ENCODE peak calls at places on chromosomes 16 and 17, in eight cellular contexts. D is CD8-positive, alpha-beta memory T cell; T is dorsolateral prefrontal cortex; N is PC-9; K is left ventricle myocardium inferior; S is AG10803; U is PC-3; M is naive thymus-derived CD4-positive, alpha-beta T cell. H is an unnamed sample.

GRCh38 chr16:1169285-1170075 is 16.6 kb downstream of the CACNA1H start:
- DNase-seq in D (no peak), T (no peak), N (no peak), K (no peak), S (no peak), U (no peak), M (no peak), H (no peak)

GRCh38 chr16:10122546-10122945 is 59.7 kb downstream of the GRIN2A start:
- DNase-seq in D (no peak), T (no peak), N (no peak), K (no peak), S (no peak), U (peak), M (no peak), H (peak)

GRCh38 chr16:50067290-50067853 is 1.6 kb downstream of the HEATR3 start:
- DNase-seq in D (peak), T (peak), N (no peak), K (no peak), S (peak), U (peak), M (no peak), H (peak)

GRCh38 chr17:77810536-77810935 is 148.0 kb upstream of the TNRC6C start:
- DNase-seq in D (no peak), T (no peak), N (no peak), K (no peak), S (peak), U (peak), M (no peak), H (no peak)

GRCh38 chr17:18371455-18371854 is 6.1 kb upstream of the EVPLL start:
- DNase-seq in D (no peak), T (no peak), N (no peak), K (no peak), S (no peak), U (no peak), M (no peak), H (no peak)

GRCh38 chr17:15490634-15491261 is 23.3 kb upstream of the CDRT4 start:
- DNase-seq in D (no peak), T (peak), N (no peak), K (peak), S (peak), U (peak), M (peak), H (peak)

GRCh38 chr17:7551396-7551795 is 2.5 kb downstream of the TNFSF12 start:
- DNase-seq in D (no peak), T (no peak), N (no peak), K (no peak), S (no peak), U (no peak), M (no peak), H (no peak)

GRCh38 chr16:25060920-25061319 is 45.8 kb upstream of the ARHGAP17 start:
- DNase-seq in D (peak), T (no peak), N (no peak), K (no peak), S (no peak), U (no peak), M (no peak), H (peak)

GRCh38 chr16:29645699-29646187 is 17.3 kb upstream of the SPN start:
- DNase-seq in D (no peak), T (no peak), N (no peak), K (no peak), S (no peak), U (no peak), M (no peak), H (peak)

GRCh38 chr16:19179890-19180490 is 11.9 kb downstream of the SYT17 start:
- DNase-seq in D (no peak), T (no peak), N (peak), K (peak), S (peak), U (peak), M (peak), H (peak)

GRCh38 chr16:85557083-85557975 is 55.8 kb upstream of the GSE1 start:
- DNase-seq in D (peak), T (no peak), N (no peak), K (no peak), S (no peak), U (peak), M (peak), H (no peak)

GRCh38 chr17:11430766-11431165 is 167.5 kb upstream of the DNAH9 start:
- DNase-seq in D (no peak), T (no peak), N (no peak), K (no peak), S (no peak), U (no peak), M (no peak), H (no peak)

GRCh38 chr16:89924298-89924924 is 1.3 kb downstream of the TUBB3 start:
- DNase-seq in D (peak), T (peak), N (no peak), K (no peak), S (peak), U (no peak), M (peak), H (peak)

GRCh38 chr17:2067559-2067958 is 12.7 kb downstream of the HIC1 start:
- DNase-seq in D (no peak), T (no peak), N (no peak), K (no peak), S (peak), U (no peak), M (no peak), H (peak)
- H3K4me3 ChIP-seq in D (no peak), T (no peak), N (no peak), K (no peak), S (no peak), U (no peak), M (no peak), H (peak)

GRCh38 chr17:1743094-1743452 is 402 bp downstream of the SERPINF2 start:
- DNase-seq in D (no peak), T (no peak), N (no peak), K (no peak), S (no peak), U (no peak), M (no peak), H (no peak)

GRCh38 chr17:1744551-1745512 is 2.2 kb downstream of the SERPINF2 start:
- DNase-seq in D (no peak), T (no peak), N (no peak), K (no peak), S (no peak), U (no peak), M (no peak), H (no peak)

GRCh38 chr17:1746975-1747543 is 4.4 kb downstream of the SERPINF2 start:
- DNase-seq in D (no peak), T (peak), N (no peak), K (no peak), S (no peak), U (no peak), M (no peak), H (no peak)

GRCh38 chr17:1742371-1743093 is at the start of gene SERPINF2:
- DNase-seq in D (no peak), T (no peak), N (no peak), K (no peak), S (no peak), U (no peak), M (no peak), H (no peak)

DNA sequence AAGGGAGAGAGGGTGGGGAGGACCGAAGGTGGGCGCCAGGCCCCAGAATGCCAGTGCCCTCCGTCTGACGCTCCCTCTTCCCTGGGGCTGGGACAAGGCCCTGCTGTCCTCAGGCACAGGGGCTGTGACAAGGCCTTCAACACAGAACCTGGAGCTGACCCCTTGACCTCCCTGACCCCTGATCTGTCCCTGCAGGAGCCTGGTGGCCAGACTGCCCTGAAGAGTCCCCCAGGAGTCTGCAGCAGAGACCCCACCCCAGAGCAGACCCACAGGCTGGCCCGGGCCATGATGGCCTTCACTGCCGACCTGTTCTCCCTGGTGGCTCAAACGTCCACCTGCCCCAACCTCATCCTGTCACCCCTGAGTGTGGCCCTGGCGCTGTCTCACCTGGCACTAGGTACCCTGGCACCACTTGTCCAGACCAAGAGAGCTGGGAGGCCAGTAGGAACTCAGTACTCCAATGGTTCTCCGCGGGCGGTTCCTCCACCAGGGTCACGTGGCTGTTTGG is 2.9 kb downstream of the SERPINF2 start:
- DNase-seq in D (no peak), T (no peak), N (no peak), K (no peak), S (no peak), U (no peak), M (no peak), H (no peak)
- H3K4me3 ChIP-seq in D (no peak), T (no peak), N (no peak), K (no peak), S (no peak), U (no peak), M (no peak), H (no peak)

GRCh38 chr16:3073448-3073847 is 8.0 kb downstream of the IL32 start:
- DNase-seq in D (no peak), T (no peak), N (no peak), K (no peak), S (no peak), U (no peak), M (no peak), H (no peak)

GRCh38 chr16:3074860-3075545 is 9.6 kb downstream of the IL32 start:
- DNase-seq in D (peak), T (no peak), N (no peak), K (no peak), S (no peak), U (no peak), M (peak), H (peak)

GRCh38 chr16:3068486-3068885 is 3.0 kb downstream of the IL32 start:
- DNase-seq in D (no peak), T (no peak), N (no peak), K (no peak), S (no peak), U (no peak), M (no peak), H (no peak)

GRCh38 chr16:3070608-3071111 is 5.2 kb downstream of the IL32 start:
- DNase-seq in D (no peak), T (no peak), N (no peak), K (no peak), S (no peak), U (no peak), M (no peak), H (no peak)

DNA sequence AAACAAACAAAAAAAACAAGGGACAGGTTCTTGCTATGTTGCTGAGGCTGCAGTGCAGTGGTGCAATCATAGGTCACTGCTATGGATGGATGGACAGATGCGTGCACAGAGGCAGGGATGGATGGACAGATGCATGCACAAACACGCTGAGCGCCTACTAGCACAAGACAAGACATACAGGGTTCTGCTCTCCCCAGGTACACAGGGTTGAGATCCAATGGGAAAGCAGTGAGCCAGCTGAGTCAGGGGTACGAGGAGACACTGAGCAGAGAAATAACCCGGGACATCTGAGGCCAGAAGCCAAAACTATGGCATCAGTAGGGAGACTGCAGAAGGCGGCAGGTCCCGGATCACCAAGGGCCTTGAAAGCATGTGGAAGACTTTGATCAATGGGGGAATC is 6.2 kb downstream of the IL32 start:
- DNase-seq in D (no peak), T (no peak), N (no peak), K (no peak), S (no peak), U (no peak), M (no peak), H (no peak)
- H3K4me3 ChIP-seq in D (no peak), T (no peak), N (no peak), K (no peak), S (no peak), U (no peak), M (no peak), H (no peak)

GRCh38 chr17:49968380-49969133 is 433 bp upstream of the DLX4 start:
- DNase-seq in D (peak), T (no peak), N (peak), K (peak), S (peak), U (peak), M (peak), H (peak)
- H3K4me3 ChIP-seq in D (peak), T (no peak), N (peak), K (peak), S (peak), U (peak), M (peak), H (peak)

GRCh38 chr17:39626671-39627169 is at the start of gene PPP1R1B:
- DNase-seq in D (no peak), T (no peak), N (no peak), K (no peak), S (no peak), U (no peak), M (no peak), H (no peak)

GRCh38 chr17:39627170-39627716 is 491 bp downstream of the PPP1R1B start:
- DNase-seq in D (no peak), T (no peak), N (no peak), K (no peak), S (no peak), U (no peak), M (no peak), H (no peak)

GRCh38 chr17:39628655-39629493 is 2.1 kb downstream of the PPP1R1B start:
- DNase-seq in D (no peak), T (no peak), N (no peak), K (no peak), S (no peak), U (no peak), M (no peak), H (no peak)

GRCh38 chr17:39629494-39629880 is 2.7 kb downstream of the PPP1R1B start:
- DNase-seq in D (no peak), T (no peak), N (no peak), K (no peak), S (no peak), U (no peak), M (no peak), H (no peak)

DNA sequence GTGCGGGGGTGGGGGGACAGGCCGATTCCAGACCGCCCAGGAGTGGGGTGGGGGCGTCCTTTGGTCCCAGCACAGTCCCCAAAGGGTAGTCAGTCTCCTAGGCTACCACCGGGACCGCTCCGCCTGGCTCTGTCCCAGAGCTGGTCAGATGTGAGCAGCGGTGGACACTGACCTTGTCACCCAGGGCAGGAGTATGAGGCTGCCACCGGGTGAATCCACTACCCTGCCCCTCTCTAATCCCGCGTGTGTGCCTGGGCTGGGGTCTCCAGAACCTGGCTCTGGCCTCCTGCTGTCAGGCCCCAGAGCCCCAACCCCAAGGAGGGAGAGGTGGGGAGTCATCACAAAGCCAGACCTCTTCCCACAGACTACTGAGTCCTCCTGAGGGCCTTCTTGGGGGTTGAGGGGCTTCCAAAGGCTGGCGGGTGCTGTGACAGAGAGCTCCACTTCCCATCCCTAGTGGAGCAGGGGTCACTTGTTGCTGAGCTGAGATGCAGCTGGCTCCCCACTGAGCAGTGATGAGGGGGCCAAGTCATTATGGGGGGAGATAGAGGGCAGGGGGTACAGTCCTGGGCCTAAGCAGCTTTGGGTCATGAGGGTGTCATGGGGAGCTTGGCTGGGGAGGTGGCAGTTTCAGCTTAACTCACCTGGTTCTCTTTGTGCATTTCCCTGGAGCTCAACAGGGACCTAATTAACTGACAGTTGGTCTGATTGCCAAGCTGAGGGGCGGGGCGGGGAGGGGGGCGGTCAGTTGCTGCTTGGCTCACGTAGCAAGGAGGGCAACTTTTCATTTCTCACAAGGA is 1.2 kb downstream of the PPP1R1B start:
- DNase-seq in D (no peak), T (no peak), N (no peak), K (no peak), S (no peak), U (no peak), M (no peak), H (no peak)
- H3K4me3 ChIP-seq in D (no peak), T (peak), N (no peak), K (peak), S (no peak), U (no peak), M (no peak), H (no peak)

GRCh38 chr16:53089434-53090270 is 34.9 kb downstream of the CHD9 start:
- DNase-seq in D (no peak), T (peak), N (no peak), K (no peak), S (peak), U (no peak), M (no peak), H (no peak)
- H3K4me3 ChIP-seq in D (no peak), T (no peak), N (no peak), K (peak), S (no peak), U (no peak), M (no peak), H (no peak)

H was measured in Jurkat, Clone E6-1.